ENCODE peak calls at places on chromosomes 2 and 18, in eight cellular contexts. R is cardiac muscle cell, U is AG09309, S is kidney, K is coronary artery, Q is choroid plexus epithelial cell, O is fibroblast of pulmonary artery, E is cardiac fibroblast. A is an unnamed sample.

GRCh38 chr2:230974096-230974913 is 21.6 kb upstream of the SPATA3 start:
- DNase-seq in Q (peak; percentile 96), S (no peak), R (peak; percentile 90), E (peak; percentile 74), K (peak; percentile 38), O (peak; percentile 67), U (peak; percentile 40), A (peak; percentile 43)

GRCh38 chr2:72765997-72766609 is 59.7 kb downstream of the EXOC6B start:
- DNase-seq in S (no peak), E (no peak), K (no peak), R (no peak), U (no peak), Q (no peak), O (peak; percentile 29), A (peak; percentile 83)

GRCh38 chr2:229043681-229044080 is 227.4 kb downstream of the PID1 start:
- DNase-seq in Q (no peak), R (no peak), O (no peak), E (no peak), U (no peak), S (no peak), K (no peak), A (no peak)

GRCh38 chr2:84866121-84866520 is 14.8 kb downstream of the TRABD2A start:
- DNase-seq in K (no peak), S (no peak), O (no peak), E (peak; percentile 14), R (peak; percentile 36), Q (no peak), U (no peak), A (no peak)

GRCh38 chr2:235550378-235550760 is 56.5 kb downstream of the AGAP1 start:
- DNase-seq in Q (no peak), O (no peak), U (no peak), S (peak; percentile 41), E (no peak), K (no peak), R (no peak), A (no peak)

GRCh38 chr2:96485751-96486643 is 19.2 kb downstream of the NEURL3 start:
- DNase-seq in K (no peak), Q (peak; percentile 87), E (peak; percentile 83), O (peak; percentile 88), U (peak; percentile 37), S (peak; percentile 90), R (peak; percentile 86), A (peak; percentile 97)

GRCh38 chr2:221444106-221444505 is 128.0 kb downstream of the EPHA4 start:
- DNase-seq in Q (peak; percentile 70), O (peak; percentile 71), K (no peak), E (peak; percentile 64), U (peak; percentile 61), R (peak; percentile 74), S (no peak), A (peak; percentile 60)

GRCh38 chr18:32530947-32531651 is 60.4 kb upstream of the GAREM1 start:
- DNase-seq in O (peak; percentile 51), K (no peak), R (peak; percentile 64), E (peak; percentile 44), U (peak; percentile 34), S (no peak), Q (peak; percentile 69), A (peak; percentile 94)

GRCh38 chr18:79774111-79774510 is 23.6 kb upstream of the KCNG2 start:
- DNase-seq in K (no peak), U (no peak), O (no peak), E (no peak), S (no peak), Q (no peak), R (no peak), A (no peak)

GRCh38 chr2:214035921-214036320 is 374.9 kb upstream of the VWC2L start:
- DNase-seq in Q (no peak), R (no peak), O (no peak), E (no peak), U (no peak), K (no peak), S (no peak), A (no peak)

GRCh38 chr2:66665124-66665984 is 230.4 kb downstream of the MEIS1 start:
- DNase-seq in R (peak; percentile 8), S (no peak), Q (peak; percentile 41), K (no peak), O (peak; percentile 16), U (no peak), E (no peak), A (peak; percentile 52)

GRCh38 chr18:68417826-68418225 is 297.1 kb downstream of the TMX3 start:
- DNase-seq in K (no peak), U (no peak), S (no peak), Q (peak; percentile 78), E (peak; percentile 81), R (peak; percentile 75), O (peak; percentile 84), A (peak; percentile 77)

GRCh38 chr2:211823886-211824479 is 714.6 kb downstream of the ERBB4 start:
- DNase-seq in O (no peak), Q (no peak), K (no peak), S (no peak), U (no peak), E (no peak), R (no peak), A (no peak)

GRCh38 chr2:56647997-56648396 is 464.2 kb downstream of the CCDC85A start:
- DNase-seq in O (no peak), R (no peak), U (no peak), S (no peak), K (no peak), Q (no peak), E (no peak), A (no peak)

GRCh38 chr2:8116661-8117060 is 565.2 kb upstream of the ID2 start:
- DNase-seq in E (no peak), U (no peak), S (no peak), Q (no peak), R (no peak), K (no peak), O (no peak), A (no peak)

GRCh38 chr2:234249873-234250272 is 199.4 kb downstream of the SPP2 start:
- DNase-seq in O (peak; percentile 64), E (peak; percentile 56), Q (peak; percentile 71), K (no peak), R (peak; percentile 41), U (peak; percentile 67), S (no peak), A (peak; percentile 93)

GRCh38 chr2:234251326-234252271 is 201.1 kb downstream of the SPP2 start:
- DNase-seq in O (peak; percentile 96), S (no peak), R (peak; percentile 94), E (peak; percentile 94), K (no peak), Q (peak; percentile 98), U (peak; percentile 99), A (peak; percentile 61)

GRCh38 chr2:234247453-234248180 is 197.1 kb downstream of the SPP2 start:
- DNase-seq in Q (no peak), E (no peak), R (no peak), S (peak; percentile 66), O (no peak), K (no peak), U (no peak), A (no peak)

GRCh38 chr2:234245945-234246344 is 195.4 kb downstream of the SPP2 start:
- DNase-seq in U (no peak), O (peak; percentile 83), E (peak; percentile 68), S (no peak), K (no peak), R (peak; percentile 63), Q (peak; percentile 81), A (peak; percentile 83)

DNA sequence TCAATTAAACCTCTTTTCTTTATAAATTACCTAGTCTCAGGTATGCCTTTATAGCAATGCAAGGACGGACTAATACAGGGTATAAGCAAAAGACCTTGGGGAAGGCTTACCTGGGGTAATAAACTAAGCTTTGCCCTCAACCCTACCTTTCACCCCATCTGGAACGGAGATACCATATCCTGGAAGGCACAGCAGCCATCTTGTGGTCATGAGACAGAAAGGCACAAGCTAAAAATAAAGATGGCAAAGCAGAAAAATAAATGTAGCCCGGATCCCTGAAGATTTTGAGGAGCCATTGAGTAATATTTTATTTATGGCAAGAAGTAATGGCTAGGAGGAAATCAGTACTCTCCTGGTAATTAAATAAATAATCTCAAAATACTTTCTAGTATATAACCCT is 198.5 kb downstream of the SPP2 start:
- DNase-seq in R (no peak), O (no peak), S (no peak), K (no peak), Q (no peak), E (no peak), U (no peak), A (no peak)
- TF ChIP-seq CTCF in R (no peak), O (no peak), S (no peak), K (no peak), Q (peak; percentile 23), E (no peak), U (peak; percentile 9), A (no peak)

GRCh38 chr2:149585317-149585885 is 2.2 kb downstream of the MMADHC start:
- DNase-seq in E (no peak), R (no peak), S (no peak), U (no peak), O (no peak), Q (no peak), K (no peak), A (peak; percentile 74)

GRCh38 chr2:149586898-149587219 is 716 bp downstream of the MMADHC start:
- DNase-seq in K (no peak), Q (no peak), E (no peak), R (peak; percentile 4), S (no peak), U (no peak), O (no peak), A (no peak)

GRCh38 chr2:149587950-149588487 is 444 bp upstream of the MMADHC start:
- DNase-seq in Q (no peak), S (no peak), K (no peak), E (no peak), R (peak; percentile 16), O (no peak), U (no peak), A (no peak)

GRCh38 chr2:149587220-149587949 is at the start of gene MMADHC:
- DNase-seq in S (peak; percentile 98), O (peak; percentile 98), K (peak; percentile 95), R (peak; percentile 98), E (peak; percentile 98), U (peak; percentile 89), Q (peak; percentile 98), A (peak; percentile 96)

GRCh38 chr2:149586063-149586462 is 1.5 kb downstream of the MMADHC start:
- DNase-seq in O (no peak), K (no peak), U (no peak), R (no peak), E (no peak), S (no peak), Q (no peak), A (no peak)
- H3K4me3 ChIP-seq in O (peak overlapping the region; percentile 89), K (peak overlapping the region; percentile 80), U (peak overlapping the region; percentile 92), R (peak overlapping the region; percentile 76), E (peak overlapping the region; percentile 88), S (peak overlapping the region; percentile 100), Q (peak overlapping the region; percentile 90), A (peak overlapping the region; percentile 97)

DNA sequence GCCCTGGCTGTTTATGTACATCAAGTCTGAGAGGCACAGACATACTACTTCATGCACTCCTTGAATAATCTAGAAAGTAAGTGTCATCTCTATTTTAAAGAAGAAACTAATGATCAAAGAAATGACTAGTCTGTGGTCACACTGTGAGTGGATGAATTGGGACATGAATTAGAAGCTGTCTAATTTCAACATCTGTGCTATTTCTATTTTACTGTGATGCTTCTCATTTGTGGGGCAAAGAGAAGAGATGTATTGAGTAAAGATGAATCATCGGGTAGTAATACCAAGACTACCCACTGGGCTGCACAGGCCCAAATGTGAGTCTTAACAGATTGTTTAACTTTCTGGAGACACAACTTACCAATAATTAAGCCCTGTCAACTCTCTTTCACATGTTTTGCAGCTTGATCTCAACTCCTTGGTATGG is 42.4 kb upstream of the MTIF2 start:
- DNase-seq in Q (peak; percentile 67), R (peak; percentile 44), U (peak; percentile 41), O (peak; percentile 35), E (peak; percentile 31), K (no peak), S (no peak), A (peak; percentile 58)
- TF ChIP-seq CTCF in Q (peak; percentile 46), R (peak; percentile 26), U (peak; percentile 41), O (peak; percentile 36), E (peak; percentile 49), K (no peak), S (no peak), A (peak; percentile 46)

GRCh38 chr18:38868757-38869156 is 1303.2 kb upstream of the CELF4 start:
- DNase-seq in K (no peak), E (no peak), R (no peak), S (no peak), U (no peak), O (no peak), Q (no peak), A (no peak)
- H3K4me3 ChIP-seq in K (no peak overlapping the region), E (no peak overlapping the region), R (no peak overlapping the region), S (no peak overlapping the region), U (no peak overlapping the region), O (no peak overlapping the region), Q (no peak overlapping the region), A (no peak overlapping the region)

A was measured in epithelial cell of esophagus.